ENCODE peak calls at places on chromosomes 2 and 18, in four cellular contexts. O is K562, V is SK-N-SH, W is HepG2. Z is an unnamed sample.

GRCh38 chr2:122530812-122531211 is 775.4 kb downstream of the TSN start:
- DNase-seq in V (peak), O (no peak), W (no peak), Z (peak)

GRCh38 chr2:70448041-70448440 is 105.6 kb downstream of the TGFA start:
- DNase-seq in V (no peak), O (no peak), W (no peak), Z (no peak)

GRCh38 chr2:168633200-168633599 is 169.2 kb upstream of the NOSTRIN start:
- DNase-seq in W (no peak), V (no peak), O (no peak), Z (no peak)

GRCh38 chr2:230471074-230471473 is 55.1 kb downstream of the SP100 start:
- DNase-seq in W (no peak), V (no peak), O (no peak), Z (peak)

GRCh38 chr2:15943378-15943851 is 3.1 kb downstream of the MYCN start:
- DNase-seq in O (peak), W (no peak), V (peak), Z (no peak)

GRCh38 chr2:27494944-27495554 is at the start of gene FNDC4:
- DNase-seq in O (peak), W (no peak), V (peak), Z (no peak)

GRCh38 chr18:9017900-9018217 is 84.6 kb upstream of the NDUFV2 start:
- DNase-seq in O (no peak), W (no peak), V (no peak), Z (no peak)

GRCh38 chr18:37564796-37565137 is 831 bp downstream of the CELF4 start:
- DNase-seq in W (no peak), V (peak), O (peak), Z (no peak)

GRCh38 chr2:200104015-200104414 is 148.6 kb downstream of the MAIP1 start:
- DNase-seq in V (no peak), W (no peak), O (peak), Z (no peak)

GRCh38 chr2:133171396-133172004 is 396.8 kb downstream of the NCKAP5 start:
- DNase-seq in W (peak), O (peak), V (peak), Z (peak)
- TF ChIP-seq GABPA in W (no peak), O (no peak), V (no peak), Z (no peak)

DNA sequence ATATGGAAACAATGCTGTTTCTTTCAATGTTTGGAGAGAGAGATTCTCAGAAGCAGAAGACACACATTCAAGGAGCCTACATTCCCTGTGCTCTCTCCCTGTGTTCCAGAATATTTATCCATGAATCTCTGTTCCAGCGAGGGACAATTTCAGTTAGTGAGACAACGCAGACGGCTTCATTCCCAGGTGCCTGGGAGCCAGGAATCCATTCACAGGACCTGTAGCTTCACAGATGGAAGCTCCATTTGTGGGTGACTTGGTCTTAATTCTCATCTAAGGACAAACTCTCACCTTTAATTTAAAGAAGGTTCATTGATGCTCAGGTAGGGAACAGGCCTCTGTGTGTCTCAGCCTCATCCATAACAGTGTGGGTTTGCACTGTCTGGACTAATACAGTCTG is 1156.6 kb downstream of the RPIA start:
- DNase-seq in V (no peak), W (no peak), O (no peak), Z (no peak)
- TF ChIP-seq FOXM1 in V (no peak), W (no peak), O (no peak), Z (no peak)

GRCh38 chr2:84904717-84905174 is 710 bp upstream of the TMSB10 start:
- DNase-seq in O (peak), W (no peak), V (peak), Z (no peak)
- TF ChIP-seq RFX5 in O (no peak), W (no peak), V (no peak), Z (no peak)

GRCh38 chr2:147433822-147434221 is 411.0 kb upstream of the ACVR2A start:
- DNase-seq in O (no peak), V (no peak), W (no peak), Z (no peak)
- TF ChIP-seq GABPA in O (no peak), V (no peak), W (no peak), Z (no peak)

GRCh38 chr2:222797308-222797707 is 63.5 kb upstream of the ACSL3 start:
- DNase-seq in O (peak), V (peak), W (peak), Z (no peak)

GRCh38 chr2:222796413-222797103 is 64.3 kb upstream of the ACSL3 start:
- DNase-seq in W (peak), V (no peak), O (no peak), Z (no peak)

GRCh38 chr2:222795671-222796357 is 65.0 kb upstream of the ACSL3 start:
- DNase-seq in O (no peak), W (peak), V (no peak), Z (no peak)

GRCh38 chr2:222791946-222792649 is 68.7 kb upstream of the ACSL3 start:
- DNase-seq in O (no peak), W (no peak), V (no peak), Z (no peak)

GRCh38 chr2:222794585-222795579 is 66.0 kb upstream of the ACSL3 start:
- DNase-seq in V (no peak), O (peak), W (peak), Z (no peak)
- TF ChIP-seq FOXM1 in V (no peak), O (no peak), W (no peak), Z (no peak)